ENCODE peak calls at places on chromosomes 13 and 19, in ten cellular contexts. N, P, U, E, J, F, D, K, C and X are unnamed samples.

GRCh38 chr19:2587001-2587719 is 111.2 kb downstream of the GADD45B start:
- DNase-seq in E (no peak), U (no peak), C (peak), D (no peak), F (no peak), N (no peak), J (no peak), P (peak), K (no peak), X (no peak)

GRCh38 chr19:55117063-55117635 is 288 bp downstream of the PPP1R12C start:
- DNase-seq in P (no peak), U (no peak), N (no peak), J (no peak), F (peak), D (no peak), C (no peak), E (peak), K (no peak), X (peak)

GRCh38 chr19:29533578-29534544 is 8.1 kb downstream of the VSTM2B start:
- DNase-seq in F (no peak), D (no peak), J (no peak), K (no peak), P (peak), E (no peak), N (no peak), U (no peak), C (peak), X (peak)

GRCh38 chr19:30523791-30524190 is 151.6 kb downstream of the ZNF536 start:
- DNase-seq in J (no peak), F (no peak), D (no peak), N (no peak), E (no peak), P (no peak), U (no peak), K (no peak), C (no peak), X (no peak)

GRCh38 chr13:29162638-29163037 is 342.5 kb downstream of the MTUS2 start:
- DNase-seq in C (no peak), K (no peak), N (no peak), J (no peak), E (no peak), D (peak), P (no peak), U (no peak), F (peak), X (no peak)

GRCh38 chr19:35899547-35900214 is 659 bp downstream of the NFKBID start:
- DNase-seq in E (peak), C (peak), J (peak), K (no peak), F (peak), P (peak), N (peak), D (peak), U (peak), X (peak)

GRCh38 chr19:17070421-17070820 is 4.8 kb downstream of the HAUS8 start:
- DNase-seq in E (no peak), N (no peak), F (no peak), D (no peak), K (no peak), J (no peak), P (no peak), C (no peak), U (no peak), X (no peak)

GRCh38 chr13:102878491-102878890 is 32.7 kb downstream of the ERCC5 start:
- DNase-seq in P (no peak), U (no peak), C (no peak), J (no peak), D (no peak), K (no peak), E (no peak), N (no peak), F (no peak), X (no peak)

GRCh38 chr19:47587295-47587694 is 14.3 kb upstream of the ZNF541 start:
- DNase-seq in K (no peak), U (no peak), D (no peak), J (no peak), C (no peak), N (no peak), P (no peak), F (no peak), E (no peak), X (no peak)

GRCh38 chr19:21765151-21765550 is 2.2 kb downstream of the ZNF100 start:
- DNase-seq in U (no peak), K (no peak), F (peak), C (no peak), D (no peak), J (no peak), E (no peak), P (no peak), N (no peak), X (no peak)

GRCh38 chr13:106819413-106820180 is 251.7 kb upstream of the ARGLU1 start:
- DNase-seq in F (no peak), P (no peak), D (no peak), U (no peak), J (no peak), E (no peak), C (no peak), N (no peak), K (no peak), X (no peak)

GRCh38 chr19:33399745-33400681 is 26.5 kb downstream of the CEBPG start:
- DNase-seq in J (peak), N (no peak), D (no peak), K (no peak), E (peak), U (peak), P (peak), F (no peak), C (peak), X (peak)

GRCh38 chr13:52809310-52809769 is 39.1 kb downstream of the PCDH8 start:
- DNase-seq in J (no peak), U (peak), F (peak), E (peak), D (peak), K (no peak), N (peak), C (no peak), P (no peak), X (no peak)

GRCh38 chr19:11475861-11476260 is 5.0 kb downstream of the ELAVL3 start:
- DNase-seq in P (no peak), K (no peak), J (no peak), F (no peak), D (no peak), E (no peak), N (no peak), U (no peak), C (no peak), X (no peak)

GRCh38 chr19:54415208-54415900 is at the start of gene TTYH1:
- DNase-seq in U (peak), C (no peak), N (no peak), F (no peak), E (no peak), J (no peak), P (no peak), K (no peak), D (no peak), X (peak)

GRCh38 chr13:95656386-95657015 is 12.0 kb upstream of the DZIP1 start:
- DNase-seq in E (no peak), K (no peak), U (no peak), D (no peak), F (peak), J (no peak), N (no peak), P (no peak), C (no peak), X (no peak)

GRCh38 chr19:55014714-55015113 is 23.4 kb downstream of the GP6 start:
- DNase-seq in P (no peak), F (no peak), U (peak), C (peak), K (no peak), E (no peak), N (no peak), J (no peak), D (no peak), X (no peak)

GRCh38 chr19:39052243-39052746 is 19.9 kb upstream of the FBXO27 start:
- DNase-seq in C (peak), K (no peak), U (peak), E (peak), D (peak), J (peak), F (peak), P (no peak), N (peak), X (peak)

GRCh38 chr13:58583961-58584360 is 952.4 kb downstream of the PCDH17 start:
- DNase-seq in D (no peak), U (no peak), E (no peak), F (no peak), J (no peak), N (no peak), C (no peak), P (no peak), K (no peak), X (no peak)

GRCh38 chr13:24629320-24629719 is 50.9 kb upstream of the ATP12A start:
- DNase-seq in D (no peak), J (no peak), F (no peak), U (no peak), E (no peak), N (no peak), P (no peak), C (no peak), K (no peak), X (no peak)

GRCh38 chr19:35559281-35559659 is 4.2 kb downstream of the ATP4A start:
- DNase-seq in P (no peak), J (no peak), F (no peak), N (no peak), D (no peak), K (no peak), E (no peak), C (no peak), U (no peak), X (no peak)

GRCh38 chr13:106104281-106104901 is 431.1 kb downstream of the EFNB2 start:
- DNase-seq in U (no peak), K (no peak), D (peak), P (no peak), J (no peak), C (no peak), F (no peak), N (no peak), E (no peak), X (no peak)

GRCh38 chr13:32838985-32839384 is 177.2 kb upstream of the KL start:
- DNase-seq in J (no peak), D (peak), P (no peak), E (no peak), C (peak), N (no peak), K (peak), F (no peak), U (no peak), X (no peak)

GRCh38 chr19:31826325-31826724 is 477.1 kb upstream of the TSHZ3 start:
- DNase-seq in F (no peak), E (no peak), N (no peak), D (no peak), J (no peak), C (no peak), U (no peak), K (peak), P (no peak), X (no peak)

GRCh38 chr13:81929988-81930387 is 1589.1 kb upstream of the SPRY2 start:
- DNase-seq in C (no peak), F (no peak), E (no peak), P (no peak), N (no peak), D (peak), K (no peak), U (peak), J (no peak), X (no peak)

GRCh38 chr13:79749556-79749955 is 268.6 kb downstream of the NDFIP2 start:
- DNase-seq in C (no peak), D (no peak), P (no peak), J (no peak), U (no peak), K (no peak), E (no peak), F (no peak), N (no peak), X (no peak)

GRCh38 chr19:28426902-28427232 is 786.1 kb downstream of the UQCRFS1 start:
- DNase-seq in U (no peak), P (no peak), J (no peak), C (no peak), K (no peak), F (peak), D (no peak), E (no peak), N (no peak), X (no peak)

GRCh38 chr19:12952488-12953455 is 4.3 kb downstream of the GADD45GIP1 start:
- DNase-seq in F (no peak), K (no peak), C (no peak), P (no peak), N (no peak), U (peak), E (no peak), J (no peak), D (no peak), X (no peak)

GRCh38 chr13:32528358-32528757 is 10.2 kb downstream of the N4BP2L2 start:
- DNase-seq in C (no peak), J (no peak), F (no peak), E (no peak), P (no peak), N (no peak), K (no peak), U (no peak), D (no peak), X (no peak)

GRCh38 chr19:49635530-49636229 is 4.3 kb downstream of the RRAS start:
- DNase-seq in J (peak), K (no peak), N (no peak), P (no peak), U (no peak), E (no peak), F (no peak), D (peak), C (no peak), X (peak)

GRCh38 chr13:62879071-62879470 is 1463.4 kb upstream of the PCDH20 start:
- DNase-seq in D (no peak), U (no peak), J (no peak), F (no peak), E (no peak), P (no peak), K (no peak), C (no peak), N (no peak), X (no peak)

GRCh38 chr19:58569191-58569942 is 3.8 kb downstream of the MZF1 start:
- DNase-seq in J (peak), F (no peak), N (no peak), K (no peak), U (no peak), D (no peak), C (peak), E (peak), P (peak), X (peak)

GRCh38 chr13:57629821-57630235 is 1.7 kb upstream of the PCDH17 start:
- DNase-seq in N (peak), P (peak), D (peak), F (no peak), C (peak), U (peak), J (peak), E (peak), K (peak), X (peak)

GRCh38 chr13:23567792-23568480 is 2.3 kb upstream of the TNFRSF19 start:
- DNase-seq in J (no peak), F (no peak), P (no peak), K (no peak), D (no peak), U (no peak), N (no peak), C (no peak), E (no peak), X (no peak)

GRCh38 chr19:32373614-32374295 is 28.3 kb downstream of the ZNF507 start:
- DNase-seq in C (no peak), J (no peak), K (no peak), P (no peak), D (peak), E (peak), F (peak), U (no peak), N (no peak), X (no peak)

GRCh38 chr19:47531640-47532387 is 17.0 kb upstream of the NAPA start:
- DNase-seq in C (no peak), U (no peak), N (no peak), J (no peak), K (no peak), P (no peak), E (no peak), D (no peak), F (peak), X (no peak)

GRCh38 chr13:99990045-99990977 is 8.7 kb downstream of the ZIC2 start:
- DNase-seq in C (no peak), D (no peak), P (no peak), J (no peak), K (peak), U (peak), F (no peak), N (no peak), E (no peak), X (peak)

GRCh38 chr19:56367829-56368711 is 25.3 kb downstream of the ZNF582 start:
- DNase-seq in U (peak), P (peak), N (peak), D (peak), F (peak), J (peak), K (peak), C (peak), E (peak), X (peak)

GRCh38 chr19:45250216-45250831 is 747 bp upstream of the MARK4 start:
- DNase-seq in N (no peak), C (no peak), P (no peak), U (peak), J (peak), D (no peak), F (no peak), E (peak), K (no peak), X (peak)

GRCh38 chr13:41199061-41199460 is 4.7 kb upstream of the KBTBD7 start:
- DNase-seq in N (no peak), P (no peak), J (no peak), E (no peak), F (no peak), D (no peak), C (no peak), K (no peak), U (no peak), X (no peak)
- H3K27ac ChIP-seq in N (no peak), P (no peak), J (no peak), E (no peak), F (no peak), D (no peak), C (no peak), K (no peak), U (no peak), X (no peak)

DNA sequence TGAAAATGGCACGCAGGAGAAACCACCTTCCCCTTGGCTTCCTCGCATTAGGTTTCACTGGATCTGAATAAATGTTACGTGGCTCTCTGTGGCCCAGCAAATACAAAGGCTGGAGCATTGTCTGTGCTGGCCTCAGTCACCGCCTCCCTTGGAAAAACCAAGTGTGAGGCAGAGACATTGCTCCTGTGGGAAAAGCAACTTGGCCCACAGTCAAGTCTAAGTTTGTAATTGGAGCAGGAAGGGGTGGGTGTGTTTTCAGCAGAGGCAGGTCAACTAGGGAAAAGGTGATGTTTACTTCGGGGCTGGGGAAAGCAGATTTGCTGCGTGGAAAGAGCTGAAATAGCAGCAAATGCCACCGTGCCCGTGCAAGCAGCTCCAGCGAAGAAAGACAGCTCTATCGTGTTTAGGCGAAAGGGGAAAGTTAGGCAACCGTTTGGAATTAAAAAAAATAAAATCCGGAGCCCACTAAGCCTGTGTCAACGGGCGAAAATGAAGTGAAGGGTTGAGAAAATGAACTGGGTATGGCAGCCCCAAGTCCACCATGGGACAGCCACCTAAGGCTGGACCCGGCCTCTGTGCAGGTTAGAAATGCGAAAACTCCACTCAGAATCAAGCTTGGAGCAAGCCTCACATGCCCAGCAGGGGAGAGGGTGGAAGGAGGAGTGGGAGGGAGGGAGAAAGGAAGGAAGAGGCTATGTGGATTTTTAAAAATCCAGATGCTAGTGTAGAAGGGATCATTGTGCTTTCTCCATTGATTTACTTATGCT is 101.4 kb downstream of the IRS2 start:
- DNase-seq in F (no peak), D (no peak), P (no peak), N (peak), K (peak), U (no peak), J (peak), E (peak), C (no peak), X (no peak)
- TF ChIP-seq EP300 in F (no peak), D (no peak), P (no peak), N (no peak), K (no peak), U (no peak), J (no peak), E (no peak), C (no peak), X (no peak)

DNA sequence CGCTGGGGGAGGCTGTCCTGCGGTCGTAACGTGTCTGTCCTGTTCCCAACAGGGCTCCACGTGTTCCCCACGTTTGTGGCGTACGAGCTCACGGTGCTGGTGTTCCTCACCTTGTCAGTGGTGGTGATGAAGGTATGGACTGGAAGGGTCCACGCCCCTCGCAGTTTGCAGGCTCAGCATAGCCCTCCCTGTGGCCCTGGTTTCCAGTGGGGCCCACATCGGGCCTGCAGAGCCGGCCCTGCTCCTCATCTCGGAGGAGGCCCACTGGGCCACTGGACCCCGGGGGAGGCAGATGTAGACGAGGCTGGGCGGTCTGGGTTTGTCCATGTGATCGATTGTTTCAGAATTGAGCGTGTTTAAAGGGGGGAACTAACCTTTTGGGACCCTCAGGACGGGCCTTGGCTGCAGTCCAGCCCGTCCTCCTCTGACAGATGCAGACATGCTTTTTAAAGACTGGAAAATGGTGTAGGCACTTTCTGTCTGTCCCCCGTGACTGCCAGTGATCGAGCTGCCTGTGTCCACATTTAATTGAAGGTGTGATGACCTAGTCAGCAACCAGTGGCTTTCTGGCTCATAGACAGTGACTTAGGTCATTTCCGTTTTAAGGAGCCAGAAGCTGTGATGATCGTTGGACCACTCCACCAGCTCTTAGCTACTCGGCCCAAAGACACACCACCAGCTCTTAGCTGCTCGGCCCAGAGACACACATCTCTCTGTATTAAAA is 37.1 kb upstream of the TFDP1 start:
- DNase-seq in D (no peak), P (no peak), C (no peak), F (no peak), K (peak), E (peak), U (no peak), J (peak), N (peak), X (no peak)
- H3K27ac ChIP-seq in D (no peak), P (peak), C (peak), F (no peak), K (peak), E (peak), U (peak), J (no peak), N (peak), X (no peak)

DNA sequence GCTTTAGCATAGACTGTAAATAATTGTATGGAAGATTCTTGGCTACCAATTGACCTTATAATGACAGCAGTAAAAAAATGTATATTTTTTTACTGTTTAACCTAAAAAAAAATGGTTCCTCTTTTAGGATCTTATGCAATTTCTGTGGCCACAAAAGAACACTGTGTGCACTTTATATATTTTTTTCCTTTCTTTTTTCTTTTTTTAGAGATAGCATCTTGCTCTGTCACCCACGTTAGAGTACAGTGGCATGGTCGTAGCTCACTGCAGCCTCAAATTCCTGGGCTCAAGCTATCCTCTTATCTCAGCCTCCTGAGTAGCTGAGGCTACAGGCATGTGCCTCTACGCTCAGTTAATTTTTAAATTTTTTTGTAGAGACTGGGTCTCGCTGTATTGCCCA is 6.1 kb downstream of the FLT3 start:
- DNase-seq in U (no peak), D (no peak), P (no peak), C (no peak), F (no peak), N (no peak), K (no peak), J (no peak), E (no peak), X (no peak)
- TF ChIP-seq EP300 in U (no peak), D (no peak), P (no peak), C (no peak), F (no peak), N (no peak), K (no peak), J (no peak), E (no peak), X (no peak)

GRCh38 chr13:21119526-21119925 is 56.8 kb downstream of the SKA3 start:
- DNase-seq in C (no peak), D (no peak), P (no peak), K (no peak), J (no peak), E (no peak), F (no peak), N (no peak), U (no peak), X (no peak)

GRCh38 chr13:21120191-21120590 is 56.2 kb downstream of the SKA3 start:
- DNase-seq in D (no peak), N (no peak), C (no peak), J (no peak), U (no peak), F (no peak), P (no peak), K (no peak), E (no peak), X (no peak)

GRCh38 chr13:21117104-21117809 is 55.9 kb upstream of the LATS2 start:
- DNase-seq in E (no peak), P (no peak), J (no peak), K (no peak), D (no peak), N (no peak), U (no peak), F (no peak), C (peak), X (no peak)

GRCh38 chr13:21116141-21116540 is 54.8 kb upstream of the LATS2 start:
- DNase-seq in C (peak), N (no peak), K (no peak), F (no peak), D (no peak), E (no peak), P (no peak), U (no peak), J (no peak), X (no peak)

GRCh38 chr13:21118180-21118579 is 56.8 kb upstream of the LATS2 start:
- DNase-seq in F (no peak), N (no peak), P (no peak), C (no peak), E (no peak), K (no peak), U (no peak), D (no peak), J (no peak), X (no peak)
- H3K27ac ChIP-seq in F (no peak), N (no peak), P (no peak), C (no peak), E (no peak), K (no peak), U (no peak), D (no peak), J (no peak), X (no peak)